ENCODE peak calls at places on chromosome 7, in five cellular contexts. J, Z, I, G and K are unnamed samples.

GRCh38 chr7:34821965-34822558 is 164.0 kb downstream of the NPSR1 start:
- DNase-seq in G (no peak), J (no peak), I (no peak), Z (no peak), K (no peak)

GRCh38 chr7:114819629-114820362 is 102.1 kb upstream of the MDFIC start:
- DNase-seq in G (no peak), J (no peak), Z (no peak), I (peak; percentile 95), K (peak; percentile 99)

GRCh38 chr7:79489371-79489770 is 35.9 kb upstream of the MAGI2 start:
- DNase-seq in J (no peak), Z (no peak), G (no peak), I (no peak), K (no peak)

GRCh38 chr7:90446137-90446899 is 23.1 kb upstream of the PTTG1IP2 start:
- DNase-seq in Z (no peak), J (no peak), I (no peak), G (no peak), K (no peak)

GRCh38 chr7:112174192-112174591 is 32.0 kb downstream of the DOCK4 start:
- DNase-seq in G (no peak), J (no peak), I (no peak), Z (no peak), K (no peak)

GRCh38 chr7:135327458-135327857 is 93.8 kb downstream of the STRA8 start:
- DNase-seq in I (no peak), Z (no peak), J (no peak), G (no peak), K (no peak)

GRCh38 chr7:118305686-118306085 is 81.2 kb downstream of the ANKRD7 start:
- DNase-seq in G (no peak), I (no peak), J (no peak), Z (no peak), K (no peak)

GRCh38 chr7:4113976-4114375 is 568.1 kb upstream of the FOXK1 start:
- DNase-seq in G (no peak), I (no peak), Z (no peak), J (no peak), K (no peak)

GRCh38 chr7:43834463-43835251 is 34.7 kb downstream of the MRPS24 start:
- DNase-seq in J (peak; percentile 10), I (peak; percentile 66), G (peak; percentile 53), Z (no peak), K (no peak)

GRCh38 chr7:149856-150636 is 42.3 kb upstream of the FAM20C start:
- DNase-seq in G (no peak), Z (no peak), I (no peak), J (peak; percentile 20), K (no peak)

DNA sequence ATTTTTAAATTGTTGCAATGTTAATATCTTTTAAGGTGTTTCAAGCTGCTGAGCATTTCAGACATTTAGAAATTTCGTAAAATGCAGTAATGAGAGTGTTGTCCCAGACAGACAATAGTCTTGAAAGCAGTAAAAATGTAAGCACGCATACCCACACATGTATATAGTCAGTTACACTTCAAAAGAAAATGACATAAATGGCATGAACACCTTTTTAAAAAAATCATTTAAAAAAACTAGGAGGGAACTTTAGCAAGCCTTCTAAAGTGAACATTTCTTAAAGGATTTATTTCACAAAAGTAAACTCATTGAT is 51.0 kb downstream of the CPED1 start:
- DNase-seq in I (no peak), G (no peak), J (no peak), Z (no peak), K (no peak)
- H3K27ac ChIP-seq in I (no peak overlapping the region), G (no peak overlapping the region), J (no peak overlapping the region), Z (no peak overlapping the region), K (no peak overlapping the region)

DNA sequence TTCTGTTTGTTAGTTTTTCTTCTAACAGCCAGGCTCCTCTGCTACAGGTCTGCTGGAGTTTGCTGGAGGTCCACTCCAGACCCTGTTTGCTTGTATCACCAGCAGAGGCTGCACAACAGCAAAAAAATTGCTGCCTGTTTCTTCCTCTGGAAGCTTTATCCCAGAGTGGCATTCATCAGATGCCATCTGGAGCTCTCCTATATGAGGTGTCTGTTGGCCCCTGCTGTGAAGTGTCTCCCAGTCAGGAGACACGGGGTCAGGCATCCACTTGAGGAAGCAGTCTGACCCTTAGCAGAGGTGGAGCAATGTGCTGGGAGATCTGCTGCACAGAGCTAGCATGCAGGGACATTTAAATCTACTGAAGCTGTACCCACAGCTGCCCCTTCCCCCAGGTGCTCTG is 26.7 kb upstream of the CROT start:
- DNase-seq in Z (no peak), I (peak; percentile 59), J (no peak), G (no peak), K (no peak)
- H3K4me3 ChIP-seq in Z (no peak overlapping the region), I (peak overlapping the region; percentile 37), J (no peak overlapping the region), G (no peak overlapping the region), K (no peak overlapping the region)

DNA sequence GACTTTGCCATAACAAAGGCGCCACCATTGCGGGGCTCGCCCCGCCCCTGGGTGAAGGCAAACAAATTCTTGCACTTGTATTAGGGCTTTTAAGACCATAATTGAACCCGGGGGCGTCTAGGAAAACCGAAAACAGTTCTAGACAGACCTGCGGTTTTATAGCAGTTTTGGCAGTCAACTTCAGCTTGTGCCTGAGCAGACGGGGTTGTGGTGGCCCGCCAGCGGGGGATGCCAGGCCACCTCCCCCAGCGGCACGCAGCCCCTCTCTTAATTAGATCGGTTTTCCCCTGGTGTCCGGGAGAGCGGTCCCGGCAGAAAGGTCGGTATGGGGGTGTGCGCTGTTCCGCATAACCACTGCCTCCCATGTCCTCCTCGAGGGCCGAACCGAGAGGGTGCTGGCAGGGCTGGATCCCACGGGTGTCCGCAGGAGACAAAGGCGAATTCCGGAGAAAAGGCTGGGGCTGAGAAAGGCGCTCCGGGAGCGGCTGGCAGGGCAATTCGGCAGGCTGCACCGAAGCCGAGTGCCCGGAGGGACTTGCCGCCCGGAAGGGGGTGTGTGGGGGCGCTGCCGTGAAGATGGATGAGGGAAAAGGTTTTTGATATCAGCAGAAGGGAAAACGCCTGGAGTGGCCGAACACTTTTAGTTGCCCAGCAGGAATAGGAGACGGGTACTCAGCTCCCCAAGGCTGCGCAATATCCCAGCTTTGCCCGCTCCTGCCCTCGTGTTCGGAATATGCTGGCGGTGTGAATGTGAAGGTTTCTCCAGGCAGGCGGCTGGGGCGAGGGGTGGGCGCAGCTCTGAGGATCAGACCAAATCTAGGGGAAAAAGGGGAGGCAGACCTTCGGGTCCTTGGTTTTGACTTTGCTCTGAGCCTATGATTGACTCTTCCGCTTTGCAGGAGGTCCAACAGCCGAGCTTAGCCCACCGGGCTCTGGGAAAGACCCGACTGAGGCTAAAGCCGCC is 3.0 kb upstream of the HOXA11 start:
- DNase-seq in I (no peak), G (no peak), J (no peak), Z (no peak), K (no peak)
- H3K27ac ChIP-seq in I (no peak overlapping the region), G (no peak overlapping the region), J (no peak overlapping the region), Z (no peak overlapping the region), K (no peak overlapping the region)

DNA sequence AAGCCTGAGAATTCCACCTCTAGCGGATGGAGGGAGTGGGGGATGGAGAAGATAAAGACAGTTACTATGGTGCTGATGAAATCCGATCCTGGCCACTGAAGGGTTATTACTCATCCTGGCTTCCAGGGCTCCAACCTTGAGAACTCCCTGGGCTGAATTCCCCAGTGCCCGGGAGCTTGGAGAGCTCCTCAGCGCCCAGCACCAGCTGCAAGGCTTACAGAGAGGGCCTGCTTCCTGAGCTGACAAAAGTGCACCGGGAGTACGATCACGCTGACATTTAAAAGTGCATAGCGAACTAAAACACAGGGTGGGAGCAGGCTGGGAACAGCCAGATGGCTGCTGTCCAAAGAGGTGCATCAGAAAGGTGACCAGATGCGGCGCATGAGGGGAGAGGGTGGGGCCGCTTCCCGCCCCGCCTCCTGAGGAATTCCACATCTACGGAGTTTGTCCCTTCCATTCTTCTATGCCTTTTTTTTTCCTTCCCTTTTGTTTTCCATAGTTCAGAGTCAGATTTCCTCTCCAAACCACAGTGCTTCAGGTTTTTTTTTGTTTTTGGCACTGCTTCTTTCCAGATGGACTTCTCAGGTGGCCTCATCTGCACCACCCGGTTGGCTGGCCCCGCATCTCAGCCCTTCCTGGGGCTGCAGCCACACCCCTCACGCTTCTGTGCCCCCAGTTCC is 62.3 kb upstream of the MKRN1 start:
- DNase-seq in Z (no peak), J (no peak), G (no peak), I (peak; percentile 91), K (peak; percentile 59)
- H3K4me3 ChIP-seq in Z (no peak overlapping the region), J (no peak overlapping the region), G (no peak overlapping the region), I (peak overlapping the region; percentile 14), K (peak overlapping the region; percentile 36)

GRCh38 chr7:107404740-107405537 is 64.9 kb upstream of the GPR22 start:
- DNase-seq in G (no peak), I (no peak), J (no peak), Z (no peak), K (no peak)
- H3K27ac ChIP-seq in G (no peak overlapping the region), I (no peak overlapping the region), J (no peak overlapping the region), Z (no peak overlapping the region), K (peak overlapping the region; percentile 94)

GRCh38 chr7:55569269-55569663 is 3.0 kb downstream of the VOPP1 start:
- DNase-seq in G (peak; percentile 28), I (no peak), J (no peak), Z (no peak), K (no peak)

GRCh38 chr7:55569797-55570196 is 2.5 kb downstream of the VOPP1 start:
- DNase-seq in Z (no peak), J (no peak), G (peak; percentile 43), I (no peak), K (no peak)

GRCh38 chr7:55570218-55570873 is 2.0 kb downstream of the VOPP1 start:
- DNase-seq in G (peak; percentile 32), I (no peak), Z (no peak), J (no peak), K (no peak)

GRCh38 chr7:55567495-55568070 is 4.7 kb downstream of the VOPP1 start:
- DNase-seq in Z (no peak), I (no peak), J (no peak), G (no peak), K (no peak)

GRCh38 chr7:55568613-55569268 is 3.6 kb downstream of the VOPP1 start:
- DNase-seq in Z (no peak), J (no peak), I (no peak), G (no peak), K (no peak)
- H3K4me3 ChIP-seq in Z (no peak overlapping the region), J (no peak overlapping the region), I (no peak overlapping the region), G (peak overlapping the region; percentile 95), K (no peak overlapping the region)